ENCODE peak calls at places on chromosomes 5 and 9, in nine cellular contexts. T, W, I, J, U, E, V, S and L are unnamed samples.

GRCh38 chr9:125409637-125410521 is 148.3 kb downstream of the GAPVD1 start:
- DNase-seq in U (peak; percentile 75), S (no peak), V (peak; percentile 40), E (peak; percentile 38), W (no peak), T (no peak), J (peak; percentile 9), I (no peak), L (no peak)

GRCh38 chr9:3436629-3437028 is 89.2 kb downstream of the RFX3 start:
- DNase-seq in J (no peak), V (no peak), U (no peak), I (no peak), E (no peak), T (no peak), S (no peak), W (no peak), L (no peak)

GRCh38 chr5:151492729-151493128 is 45.3 kb downstream of the SLC36A1 start:
- DNase-seq in U (no peak), T (no peak), S (no peak), V (no peak), W (no peak), J (no peak), I (no peak), E (no peak), L (no peak)

GRCh38 chr9:76365028-76365427 is 29.2 kb downstream of the RFK start:
- DNase-seq in V (no peak), U (no peak), T (no peak), J (peak; percentile 23), I (no peak), E (no peak), W (no peak), S (no peak), L (no peak)

GRCh38 chr9:92709954-92710353 is 40.0 kb upstream of the IPPK start:
- DNase-seq in T (no peak), E (no peak), U (no peak), V (no peak), S (no peak), I (no peak), W (no peak), J (no peak), L (peak; percentile 68)

GRCh38 chr5:95718203-95718602 is 12.9 kb upstream of the RHOBTB3 start:
- DNase-seq in W (no peak), T (no peak), U (peak; percentile 48), V (no peak), S (no peak), I (no peak), J (no peak), E (no peak), L (no peak)

GRCh38 chr9:135885100-135885853 is 22.1 kb downstream of the CAMSAP1 start:
- DNase-seq in V (no peak), E (no peak), T (no peak), W (no peak), I (peak; percentile 38), U (no peak), J (no peak), S (no peak), L (no peak)

GRCh38 chr5:96258692-96259091 is 174.4 kb downstream of the PCSK1 start:
- DNase-seq in W (no peak), I (no peak), J (no peak), E (no peak), U (no peak), V (no peak), T (no peak), S (no peak), L (no peak)

DNA sequence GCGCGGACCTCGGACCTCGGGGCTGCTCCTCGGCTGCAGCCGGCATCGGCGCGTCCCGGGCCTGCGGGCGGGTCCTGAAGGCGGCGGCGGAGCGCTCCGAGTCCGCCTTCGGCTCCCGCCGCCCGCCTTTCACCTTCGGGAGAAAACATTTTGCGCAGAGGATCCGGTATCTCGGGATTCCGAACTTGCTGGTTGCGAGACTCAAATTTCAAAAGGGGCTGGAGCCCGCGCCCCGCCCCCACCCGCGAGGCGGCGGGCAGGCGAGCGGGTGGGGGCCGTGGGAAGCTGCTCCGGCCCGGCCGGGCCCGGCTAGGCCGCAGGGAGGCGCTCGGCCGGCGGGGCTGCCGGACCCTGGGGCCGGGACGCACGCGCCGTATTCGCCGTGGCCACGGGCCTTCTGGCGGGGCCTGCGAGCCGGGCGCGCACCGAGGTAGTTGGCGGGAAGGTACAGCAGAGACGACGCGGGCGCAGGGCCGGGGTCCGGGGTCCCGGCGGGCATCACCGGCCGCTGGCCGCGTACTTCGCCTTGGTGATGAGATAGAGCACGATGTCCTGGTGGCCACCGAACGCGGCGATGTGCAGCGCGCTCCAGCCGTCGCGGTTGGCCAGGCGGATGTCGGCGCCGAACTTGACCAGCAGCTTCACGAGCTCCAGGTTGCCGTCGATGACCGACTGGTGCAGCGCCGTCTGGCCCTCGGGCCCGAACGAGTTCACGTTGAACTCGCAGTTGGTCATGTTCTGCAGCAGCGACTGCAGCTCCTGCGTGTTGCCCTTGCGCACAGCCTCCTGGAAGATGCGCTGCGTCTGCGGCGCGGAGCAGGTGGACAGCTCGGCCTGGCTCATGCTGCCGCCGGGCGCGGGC is 754 bp downstream of the NRARP start:
- DNase-seq in J (peak; percentile 56), U (peak; percentile 52), V (no peak), I (no peak), S (no peak), E (peak; percentile 29), T (peak; percentile 54), W (peak; percentile 74), L (no peak)
- TF ChIP-seq CTCF in J (no peak), U (no peak), V (no peak), I (no peak), S (no peak), E (peak; percentile 24), T (peak; percentile 45), W (no peak), L (peak; percentile 53)

GRCh38 chr9:133459476-133460404 is at the start of gene CACFD1:
- DNase-seq in W (peak; percentile 98), U (peak; percentile 96), S (peak; percentile 88), T (peak; percentile 95), J (peak; percentile 93), V (peak; percentile 61), E (peak; percentile 97), I (peak; percentile 96), L (peak; percentile 97)

GRCh38 chr9:133457748-133458147 is 2.0 kb upstream of the CACFD1 start:
- DNase-seq in W (no peak), I (no peak), U (no peak), S (no peak), E (no peak), T (no peak), V (no peak), J (no peak), L (no peak)

GRCh38 chr9:133457233-133457632 is 2.5 kb upstream of the CACFD1 start:
- DNase-seq in U (no peak), W (no peak), V (no peak), S (no peak), J (no peak), T (no peak), E (no peak), I (no peak), L (no peak)

GRCh38 chr9:133460405-133461175 is 812 bp downstream of the CACFD1 start:
- DNase-seq in I (peak; percentile 84), U (peak; percentile 66), T (peak; percentile 45), W (peak; percentile 91), J (peak; percentile 55), E (no peak), V (no peak), S (no peak), L (no peak)

DNA sequence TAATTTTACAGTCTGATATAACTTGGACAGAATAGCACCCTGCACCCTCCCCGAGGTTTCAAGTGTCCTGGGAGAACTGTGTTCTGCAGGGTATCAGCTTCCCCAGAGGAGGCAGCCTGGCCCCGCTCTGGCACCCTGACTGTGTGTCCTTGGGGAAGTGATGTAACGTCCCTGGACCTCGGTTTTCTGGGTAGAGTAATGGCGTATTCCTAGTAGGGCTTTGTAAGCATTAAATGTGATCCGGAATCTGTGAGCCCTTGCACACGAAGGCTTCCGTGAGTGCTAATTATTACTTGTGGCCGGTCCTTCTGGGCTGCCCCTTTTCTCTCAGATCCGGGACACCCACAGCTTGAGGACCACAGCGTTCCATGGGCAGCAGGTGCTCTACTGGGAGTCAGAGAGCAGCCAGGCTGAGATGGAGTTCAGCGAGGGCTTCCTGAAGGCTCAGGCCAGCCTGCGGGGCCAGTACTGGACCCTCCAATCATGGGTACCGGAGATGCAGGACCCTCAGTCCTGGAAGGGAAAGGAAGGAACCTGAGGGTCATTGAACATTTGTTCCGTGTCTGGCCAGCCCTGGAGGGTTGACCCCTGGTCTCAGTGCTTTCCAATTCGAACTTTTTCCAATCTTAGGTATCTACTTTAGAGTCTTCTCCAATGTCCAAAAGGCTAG is 1.0 kb upstream of the CACFD1 start:
- DNase-seq in S (no peak), U (no peak), V (no peak), J (no peak), W (no peak), E (no peak), I (no peak), T (no peak), L (no peak)
- TF ChIP-seq CTCF in S (no peak), U (no peak), V (no peak), J (no peak), W (no peak), E (no peak), I (no peak), T (no peak), L (no peak)

DNA sequence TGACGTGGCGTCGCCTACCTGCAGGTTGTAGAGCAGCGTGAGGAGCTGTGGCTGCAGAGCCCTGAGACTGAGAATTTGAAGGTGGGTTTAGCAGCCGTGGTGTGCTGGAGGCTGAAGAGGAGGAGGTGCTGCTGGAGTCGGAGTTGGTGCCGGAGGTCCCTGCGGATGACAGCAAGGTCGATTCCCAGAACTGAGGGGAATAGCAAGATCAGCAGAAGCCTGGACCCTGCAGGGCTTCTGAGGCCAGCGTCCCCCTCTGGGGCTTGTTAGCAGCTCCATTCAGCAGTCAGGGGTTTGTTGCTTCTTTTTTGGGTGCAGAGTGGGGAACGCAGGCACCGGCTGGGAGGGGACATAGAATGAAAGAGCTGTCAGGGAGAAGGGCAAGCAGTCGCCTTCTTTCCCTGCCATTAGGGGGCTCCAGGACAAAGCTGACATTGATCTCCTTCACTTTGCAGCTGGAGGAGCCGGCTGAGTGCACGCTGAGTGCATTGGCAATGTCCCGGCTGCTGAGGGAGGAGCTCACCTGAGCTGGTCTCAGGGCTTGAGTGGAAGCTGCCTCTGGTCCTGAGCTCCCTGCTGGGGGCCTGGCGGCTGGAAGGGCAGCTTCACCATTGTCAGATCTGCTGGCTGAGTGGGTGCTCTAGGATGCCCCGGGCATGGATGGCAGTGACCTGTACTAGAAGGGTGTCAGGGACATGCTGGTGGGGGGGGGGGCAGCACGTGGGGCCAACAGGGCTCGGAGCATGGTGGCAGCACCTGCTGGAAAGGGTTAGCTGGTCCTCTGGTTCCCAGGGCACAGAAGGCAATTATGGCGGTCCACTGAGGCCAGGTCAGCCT is 20.8 kb downstream of the OBP2B start:
- DNase-seq in J (peak; percentile 63), W (peak; percentile 49), V (no peak), T (peak; percentile 45), U (peak; percentile 19), S (no peak), E (no peak), I (no peak), L (no peak)
- TF ChIP-seq CTCF in J (peak; percentile 29), W (no peak), V (no peak), T (peak; percentile 63), U (no peak), S (no peak), E (no peak), I (no peak), L (peak; percentile 22)

GRCh38 chr9:89920131-89920530 is 315.3 kb downstream of the GADD45G start:
- DNase-seq in I (no peak), E (no peak), W (no peak), V (no peak), S (no peak), U (no peak), T (no peak), J (no peak), L (no peak)

GRCh38 chr9:89920901-89921300 is 316.1 kb downstream of the GADD45G start:
- DNase-seq in S (no peak), W (no peak), J (no peak), T (no peak), I (no peak), V (no peak), U (no peak), E (no peak), L (peak; percentile 83)

GRCh38 chr9:89917861-89918260 is 313.0 kb downstream of the GADD45G start:
- DNase-seq in V (no peak), I (no peak), E (no peak), J (no peak), W (no peak), T (no peak), U (no peak), S (no peak), L (peak; percentile 51)

GRCh38 chr9:89922099-89922498 is 317.3 kb downstream of the GADD45G start:
- DNase-seq in E (no peak), J (no peak), I (no peak), V (no peak), S (no peak), T (no peak), U (no peak), W (no peak), L (peak; percentile 60)

GRCh38 chr9:89919171-89919681 is 314.4 kb downstream of the GADD45G start:
- DNase-seq in V (no peak), S (no peak), T (no peak), U (peak; percentile 68), W (peak; percentile 55), E (no peak), J (peak; percentile 12), I (no peak), L (peak; percentile 67)
- TF ChIP-seq CTCF in V (no peak), S (no peak), T (peak; percentile 17), U (peak; percentile 35), W (peak; percentile 26), E (peak; percentile 39), J (no peak), I (no peak), L (no peak)